ENCODE peak calls at places on chromosomes 11 and 22, in seven cellular contexts. One of them, this sample, is unnamed. For H3K4me1, the result is how much of the 10 kb centered on the place peaks cover.

GRCh38 chr11:15347969-15348734 is 233.4 kb downstream of the INSC start:
- DNase-seq in endothelial cell of umbilical vein: no peak
- DNase-seq in MM.1S: peak
- DNase-seq in fibroblast of lung: no peak
- DNase-seq in mammary epithelial cell: no peak
- DNase-seq in OCI-LY7: no peak
- DNase-seq in trophoblast cell: no peak
- DNase-seq in this sample: no peak

GRCh38 chr11:87022254-87022653 is 15.5 kb upstream of the TMEM135 start:
- DNase-seq in endothelial cell of umbilical vein: no peak
- DNase-seq in MM.1S: no peak
- DNase-seq in fibroblast of lung: no peak
- DNase-seq in mammary epithelial cell: no peak
- DNase-seq in OCI-LY7: no peak
- DNase-seq in trophoblast cell: no peak
- DNase-seq in this sample: no peak

GRCh38 chr11:66420671-66421476 is at the start of gene NPAS4:
- DNase-seq in endothelial cell of umbilical vein: no peak
- DNase-seq in MM.1S: no peak
- DNase-seq in fibroblast of lung: no peak
- DNase-seq in mammary epithelial cell: no peak
- DNase-seq in OCI-LY7: no peak
- DNase-seq in trophoblast cell: no peak
- DNase-seq in this sample: no peak

GRCh38 chr11:128180446-128181089 is 406.8 kb downstream of the ETS1 start:
- DNase-seq in endothelial cell of umbilical vein: peak
- DNase-seq in MM.1S: no peak
- DNase-seq in fibroblast of lung: peak
- DNase-seq in mammary epithelial cell: peak
- DNase-seq in OCI-LY7: no peak
- DNase-seq in trophoblast cell: peak
- DNase-seq in this sample: peak

GRCh38 chr22:33853200-33854097 is 66.8 kb downstream of the LARGE1 start:
- DNase-seq in endothelial cell of umbilical vein: peak
- DNase-seq in MM.1S: peak
- DNase-seq in fibroblast of lung: peak
- DNase-seq in mammary epithelial cell: peak
- DNase-seq in OCI-LY7: peak
- DNase-seq in trophoblast cell: no peak
- DNase-seq in this sample: peak

GRCh38 chr11:30772908-30773307 is 186.8 kb upstream of the MPPED2 start:
- DNase-seq in endothelial cell of umbilical vein: no peak
- DNase-seq in MM.1S: no peak
- DNase-seq in fibroblast of lung: no peak
- DNase-seq in mammary epithelial cell: no peak
- DNase-seq in OCI-LY7: no peak
- DNase-seq in trophoblast cell: no peak
- DNase-seq in this sample: no peak

GRCh38 chr11:6926208-6927029 is at the start of gene ZNF215:
- DNase-seq in endothelial cell of umbilical vein: peak
- DNase-seq in MM.1S: peak
- DNase-seq in fibroblast of lung: peak
- DNase-seq in mammary epithelial cell: peak
- DNase-seq in OCI-LY7: peak
- DNase-seq in trophoblast cell: peak
- DNase-seq in this sample: peak

GRCh38 chr22:29157759-29158535 is 47.7 kb upstream of the EMID1 start:
- DNase-seq in endothelial cell of umbilical vein: no peak
- DNase-seq in MM.1S: no peak
- DNase-seq in fibroblast of lung: no peak
- DNase-seq in mammary epithelial cell: no peak
- DNase-seq in OCI-LY7: peak
- DNase-seq in trophoblast cell: no peak
- DNase-seq in this sample: no peak

GRCh38 chr22:27631641-27632040 is 169.9 kb downstream of the MN1 start:
- DNase-seq in endothelial cell of umbilical vein: no peak
- DNase-seq in MM.1S: no peak
- DNase-seq in fibroblast of lung: no peak
- DNase-seq in mammary epithelial cell: no peak
- DNase-seq in OCI-LY7: no peak
- DNase-seq in trophoblast cell: no peak
- DNase-seq in this sample: no peak

GRCh38 chr11:43268161-43268560 is 43.6 kb upstream of the API5 start:
- DNase-seq in endothelial cell of umbilical vein: no peak
- DNase-seq in MM.1S: no peak
- DNase-seq in fibroblast of lung: no peak
- DNase-seq in mammary epithelial cell: no peak
- DNase-seq in OCI-LY7: no peak
- DNase-seq in trophoblast cell: no peak
- DNase-seq in this sample: no peak

GRCh38 chr22:30453731-30454510 is 17.9 kb downstream of the SEC14L3 start:
- DNase-seq in endothelial cell of umbilical vein: no peak
- DNase-seq in MM.1S: no peak
- DNase-seq in fibroblast of lung: no peak
- DNase-seq in mammary epithelial cell: no peak
- DNase-seq in OCI-LY7: no peak
- DNase-seq in trophoblast cell: no peak
- DNase-seq in this sample: peak

GRCh38 chr22:37498289-37498909 is 12.2 kb upstream of the MFNG start:
- DNase-seq in endothelial cell of umbilical vein: peak
- DNase-seq in MM.1S: peak
- DNase-seq in fibroblast of lung: no peak
- DNase-seq in mammary epithelial cell: no peak
- DNase-seq in OCI-LY7: peak
- DNase-seq in trophoblast cell: no peak
- DNase-seq in this sample: peak

GRCh38 chr11:29641201-29641600 is 375.6 kb downstream of the KCNA4 start:
- DNase-seq in endothelial cell of umbilical vein: peak
- DNase-seq in MM.1S: no peak
- DNase-seq in fibroblast of lung: peak
- DNase-seq in mammary epithelial cell: peak
- DNase-seq in OCI-LY7: no peak
- DNase-seq in trophoblast cell: no peak
- DNase-seq in this sample: no peak

GRCh38 chr22:43884600-43885318 is 7.1 kb downstream of the PNPLA5 start:
- DNase-seq in endothelial cell of umbilical vein: peak
- DNase-seq in MM.1S: peak
- DNase-seq in fibroblast of lung: peak
- DNase-seq in mammary epithelial cell: peak
- DNase-seq in OCI-LY7: peak
- DNase-seq in trophoblast cell: no peak
- DNase-seq in this sample: peak

GRCh38 chr11:27174026-27174425 is 133.4 kb downstream of the BBOX1 start:
- DNase-seq in endothelial cell of umbilical vein: no peak
- DNase-seq in MM.1S: no peak
- DNase-seq in fibroblast of lung: no peak
- DNase-seq in mammary epithelial cell: peak
- DNase-seq in OCI-LY7: no peak
- DNase-seq in trophoblast cell: no peak
- DNase-seq in this sample: no peak

GRCh38 chr11:47375020-47375419 is 3.3 kb downstream of the SPI1 start:
- DNase-seq in endothelial cell of umbilical vein: no peak
- DNase-seq in MM.1S: no peak
- DNase-seq in fibroblast of lung: no peak
- DNase-seq in mammary epithelial cell: no peak
- DNase-seq in OCI-LY7: no peak
- DNase-seq in trophoblast cell: no peak
- DNase-seq in this sample: no peak

GRCh38 chr22:36227396-36227795 is 11.9 kb downstream of the APOL2 start:
- DNase-seq in endothelial cell of umbilical vein: no peak
- DNase-seq in MM.1S: no peak
- DNase-seq in fibroblast of lung: no peak
- DNase-seq in mammary epithelial cell: no peak
- DNase-seq in OCI-LY7: no peak
- DNase-seq in trophoblast cell: no peak
- DNase-seq in this sample: no peak
- H3K4me1 ChIP-seq in endothelial cell of umbilical vein: under half
- H3K4me1 ChIP-seq in MM.1S: under half
- H3K4me1 ChIP-seq in fibroblast of lung: under half
- H3K4me1 ChIP-seq in mammary epithelial cell: under half
- H3K4me1 ChIP-seq in OCI-LY7: under half
- H3K4me1 ChIP-seq in trophoblast cell: under half
- H3K4me1 ChIP-seq in this sample: under half

GRCh38 chr11:12692238-12693074 is 18.2 kb downstream of the TEAD1 start:
- DNase-seq in endothelial cell of umbilical vein: peak
- DNase-seq in MM.1S: no peak
- DNase-seq in fibroblast of lung: peak
- DNase-seq in mammary epithelial cell: peak
- DNase-seq in OCI-LY7: no peak
- DNase-seq in trophoblast cell: no peak
- DNase-seq in this sample: no peak

GRCh38 chr11:12695221-12695794 is 21.1 kb downstream of the TEAD1 start:
- DNase-seq in endothelial cell of umbilical vein: no peak
- DNase-seq in MM.1S: no peak
- DNase-seq in fibroblast of lung: no peak
- DNase-seq in mammary epithelial cell: no peak
- DNase-seq in OCI-LY7: no peak
- DNase-seq in trophoblast cell: no peak
- DNase-seq in this sample: no peak

GRCh38 chr11:12693075-12693473 is 18.9 kb downstream of the TEAD1 start:
- DNase-seq in endothelial cell of umbilical vein: no peak
- DNase-seq in MM.1S: no peak
- DNase-seq in fibroblast of lung: peak
- DNase-seq in mammary epithelial cell: no peak
- DNase-seq in OCI-LY7: no peak
- DNase-seq in trophoblast cell: no peak
- DNase-seq in this sample: no peak

GRCh38 chr11:12694182-12694531 is 19.9 kb downstream of the TEAD1 start:
- DNase-seq in endothelial cell of umbilical vein: no peak
- DNase-seq in MM.1S: no peak
- DNase-seq in fibroblast of lung: no peak
- DNase-seq in mammary epithelial cell: no peak
- DNase-seq in OCI-LY7: peak
- DNase-seq in trophoblast cell: no peak
- DNase-seq in this sample: no peak

GRCh38 chr11:12693485-12694181 is 19.4 kb downstream of the TEAD1 start:
- DNase-seq in endothelial cell of umbilical vein: peak
- DNase-seq in MM.1S: no peak
- DNase-seq in fibroblast of lung: peak
- DNase-seq in mammary epithelial cell: peak
- DNase-seq in OCI-LY7: peak
- DNase-seq in trophoblast cell: no peak
- DNase-seq in this sample: peak
- H2AFZ ChIP-seq in endothelial cell of umbilical vein: no peak
- H2AFZ ChIP-seq in MM.1S: no peak
- H2AFZ ChIP-seq in fibroblast of lung: no peak
- H2AFZ ChIP-seq in mammary epithelial cell: peak
- H2AFZ ChIP-seq in OCI-LY7: peak
- H2AFZ ChIP-seq in trophoblast cell: no peak
- H2AFZ ChIP-seq in this sample: no peak

DNA sequence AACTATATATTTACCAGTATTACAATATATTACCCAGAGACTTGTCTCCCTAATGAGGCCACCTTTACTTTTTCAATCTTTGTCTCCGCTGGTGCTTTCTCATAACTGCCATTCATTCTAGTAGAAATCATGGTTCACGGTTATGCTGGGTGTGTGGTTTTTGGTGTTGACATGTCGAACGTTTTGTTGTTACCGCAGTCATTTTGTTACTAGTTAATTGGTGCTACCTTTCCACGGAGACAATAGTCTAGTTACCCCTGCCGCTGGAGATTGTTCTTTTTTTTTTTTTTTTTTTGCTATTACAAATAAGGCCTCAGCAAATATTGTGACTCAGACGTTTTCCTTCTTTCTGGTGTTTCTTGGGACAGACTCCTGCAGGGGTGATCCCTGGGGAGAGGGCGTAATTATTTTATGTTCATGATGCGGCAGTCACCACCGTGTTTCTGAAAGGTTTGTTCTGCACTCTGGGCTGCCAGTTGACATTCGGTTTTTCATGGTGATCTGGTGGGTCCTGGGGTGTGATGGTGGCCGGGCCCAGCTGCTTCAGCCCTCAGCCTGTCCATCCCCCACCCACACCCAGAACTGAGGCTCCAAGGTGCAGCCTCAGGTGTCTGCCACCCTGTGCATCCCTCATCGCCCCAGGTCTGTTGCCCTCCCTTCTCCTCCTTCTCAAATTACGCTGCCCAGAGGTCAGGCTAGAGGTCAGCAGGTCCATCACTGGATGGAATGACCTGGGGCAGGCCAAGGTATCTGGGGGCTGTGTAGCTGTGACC is 28.6 kb downstream of the LRP5 start:
- DNase-seq in endothelial cell of umbilical vein: no peak
- DNase-seq in MM.1S: no peak
- DNase-seq in fibroblast of lung: no peak
- DNase-seq in mammary epithelial cell: no peak
- DNase-seq in OCI-LY7: no peak
- DNase-seq in trophoblast cell: no peak
- DNase-seq in this sample: no peak
- H3K4me1 ChIP-seq in endothelial cell of umbilical vein: under half
- H3K4me1 ChIP-seq in MM.1S: under half
- H3K4me1 ChIP-seq in fibroblast of lung: under half
- H3K4me1 ChIP-seq in mammary epithelial cell: half or more
- H3K4me1 ChIP-seq in OCI-LY7: under half
- H3K4me1 ChIP-seq in trophoblast cell: under half
- H3K4me1 ChIP-seq in this sample: under half

GRCh38 chr22:45124176-45124857 is 39.4 kb upstream of the NUP50 start:
- DNase-seq in endothelial cell of umbilical vein: no peak
- DNase-seq in MM.1S: no peak
- DNase-seq in fibroblast of lung: no peak
- DNase-seq in mammary epithelial cell: no peak
- DNase-seq in OCI-LY7: no peak
- DNase-seq in trophoblast cell: no peak
- DNase-seq in this sample: no peak

GRCh38 chr22:45120931-45121330 is 42.8 kb upstream of the NUP50 start:
- DNase-seq in endothelial cell of umbilical vein: no peak
- DNase-seq in MM.1S: no peak
- DNase-seq in fibroblast of lung: no peak
- DNase-seq in mammary epithelial cell: peak
- DNase-seq in OCI-LY7: no peak
- DNase-seq in trophoblast cell: no peak
- DNase-seq in this sample: no peak

GRCh38 chr22:45129703-45130524 is 33.8 kb upstream of the NUP50 start:
- DNase-seq in endothelial cell of umbilical vein: no peak
- DNase-seq in MM.1S: no peak
- DNase-seq in fibroblast of lung: no peak
- DNase-seq in mammary epithelial cell: no peak
- DNase-seq in OCI-LY7: no peak
- DNase-seq in trophoblast cell: peak
- DNase-seq in this sample: no peak

GRCh38 chr22:45127866-45128265 is 35.9 kb upstream of the NUP50 start:
- DNase-seq in endothelial cell of umbilical vein: no peak
- DNase-seq in MM.1S: no peak
- DNase-seq in fibroblast of lung: peak
- DNase-seq in mammary epithelial cell: peak
- DNase-seq in OCI-LY7: no peak
- DNase-seq in trophoblast cell: no peak
- DNase-seq in this sample: no peak

GRCh38 chr22:45125198-45125597 is 38.5 kb upstream of the NUP50 start:
- DNase-seq in endothelial cell of umbilical vein: no peak
- DNase-seq in MM.1S: no peak
- DNase-seq in fibroblast of lung: peak
- DNase-seq in mammary epithelial cell: no peak
- DNase-seq in OCI-LY7: no peak
- DNase-seq in trophoblast cell: peak
- DNase-seq in this sample: no peak
- H2AFZ ChIP-seq in endothelial cell of umbilical vein: no peak
- H2AFZ ChIP-seq in MM.1S: no peak
- H2AFZ ChIP-seq in fibroblast of lung: peak
- H2AFZ ChIP-seq in mammary epithelial cell: no peak
- H2AFZ ChIP-seq in OCI-LY7: no peak
- H2AFZ ChIP-seq in trophoblast cell: no peak
- H2AFZ ChIP-seq in this sample: no peak